ENCODE peak calls at places on chromosomes 3 and 15, in four cellular contexts. One of them, this sample, is unnamed.

GRCh38 chr15:78768531-78769408 is 42.5 kb downstream of the ADAMTS7 start:
- DNase-seq in astrocyte: no peak
- DNase-seq in heart right ventricle: no peak
- DNase-seq in neural progenitor cell: no peak
- DNase-seq in this sample: no peak

GRCh38 chr3:82000773-82001172 is 239.3 kb upstream of the GBE1 start:
- DNase-seq in astrocyte: peak; percentile 13
- DNase-seq in heart right ventricle: no peak
- DNase-seq in neural progenitor cell: no peak
- DNase-seq in this sample: no peak

GRCh38 chr3:140571836-140572235 is 106.0 kb upstream of the TRIM42 start:
- DNase-seq in neural progenitor cell: no peak
- DNase-seq in heart right ventricle: no peak
- DNase-seq in astrocyte: no peak
- DNase-seq in this sample: no peak

GRCh38 chr3:183980408-183980807 is 37.3 kb downstream of the ABCC5 start:
- DNase-seq in heart right ventricle: no peak
- DNase-seq in astrocyte: no peak
- DNase-seq in neural progenitor cell: no peak
- DNase-seq in this sample: no peak

GRCh38 chr15:66292261-66293084 is 895 bp upstream of the DIS3L start:
- DNase-seq in heart right ventricle: no peak
- DNase-seq in astrocyte: no peak
- DNase-seq in neural progenitor cell: no peak
- DNase-seq in this sample: no peak

GRCh38 chr3:128089135-128089534 is 34.5 kb downstream of the RUVBL1 start:
- DNase-seq in astrocyte: no peak
- DNase-seq in heart right ventricle: no peak
- DNase-seq in neural progenitor cell: no peak
- DNase-seq in this sample: no peak

GRCh38 chr3:127033171-127033570 is 50.3 kb downstream of the PLXNA1 start:
- DNase-seq in astrocyte: no peak
- DNase-seq in neural progenitor cell: no peak
- DNase-seq in heart right ventricle: no peak
- DNase-seq in this sample: no peak

GRCh38 chr15:59456114-59456513 is 18.1 kb downstream of the FAM81A start:
- DNase-seq in heart right ventricle: no peak
- DNase-seq in astrocyte: no peak
- DNase-seq in neural progenitor cell: no peak
- DNase-seq in this sample: no peak

GRCh38 chr3:159858650-159859049 is 130.0 kb upstream of the IL12A start:
- DNase-seq in heart right ventricle: no peak
- DNase-seq in neural progenitor cell: no peak
- DNase-seq in astrocyte: no peak
- DNase-seq in this sample: no peak

GRCh38 chr3:100548053-100548452 is 55.6 kb downstream of the TMEM45A start:
- DNase-seq in astrocyte: no peak
- DNase-seq in neural progenitor cell: no peak
- DNase-seq in heart right ventricle: no peak
- DNase-seq in this sample: no peak

GRCh38 chr15:83708328-83708727 is 54.4 kb downstream of the ADAMTSL3 start:
- DNase-seq in neural progenitor cell: no peak
- DNase-seq in heart right ventricle: no peak
- DNase-seq in astrocyte: no peak
- DNase-seq in this sample: no peak

GRCh38 chr3:158731938-158732855 is at the start of gene RARRES1:
- DNase-seq in astrocyte: no peak
- DNase-seq in neural progenitor cell: peak; percentile 81
- DNase-seq in heart right ventricle: peak; percentile 55
- DNase-seq in this sample: no peak

GRCh38 chr3:69446402-69447072 is 60.6 kb upstream of the FRMD4B start:
- DNase-seq in astrocyte: no peak
- DNase-seq in heart right ventricle: no peak
- DNase-seq in neural progenitor cell: no peak
- DNase-seq in this sample: no peak

GRCh38 chr3:69452295-69452694 is 66.4 kb upstream of the FRMD4B start:
- DNase-seq in heart right ventricle: no peak
- DNase-seq in neural progenitor cell: no peak
- DNase-seq in astrocyte: no peak
- DNase-seq in this sample: no peak

GRCh38 chr3:69454204-69454787 is 68.4 kb upstream of the FRMD4B start:
- DNase-seq in astrocyte: no peak
- DNase-seq in heart right ventricle: no peak
- DNase-seq in neural progenitor cell: no peak
- DNase-seq in this sample: no peak

DNA sequence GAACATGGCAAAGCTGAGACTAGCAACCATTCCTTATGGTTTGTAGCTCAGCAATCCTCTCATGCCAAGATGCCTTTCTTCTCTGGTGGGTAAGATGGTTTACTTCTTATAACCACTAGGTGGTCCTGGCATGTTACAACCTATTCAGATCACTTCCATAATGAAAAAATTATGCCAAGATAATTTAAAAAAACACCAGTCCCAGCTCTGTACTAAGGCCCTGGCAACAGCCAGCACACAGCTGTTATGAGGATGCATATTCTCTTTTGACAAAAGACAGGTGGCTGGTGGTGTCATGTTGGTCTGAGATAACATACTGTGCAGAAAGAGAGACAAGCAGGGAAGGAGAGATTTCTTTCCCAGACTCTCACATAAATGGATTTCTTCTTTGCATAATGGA is 65.7 kb upstream of the FRMD4B start:
- DNase-seq in astrocyte: no peak
- DNase-seq in heart right ventricle: no peak
- DNase-seq in neural progenitor cell: no peak
- DNase-seq in this sample: no peak
- TF ChIP-seq CTCF in astrocyte: peak; percentile 12
- TF ChIP-seq CTCF in heart right ventricle: no peak
- TF ChIP-seq CTCF in neural progenitor cell: peak; percentile 38
- TF ChIP-seq CTCF in this sample: peak; percentile 12

DNA sequence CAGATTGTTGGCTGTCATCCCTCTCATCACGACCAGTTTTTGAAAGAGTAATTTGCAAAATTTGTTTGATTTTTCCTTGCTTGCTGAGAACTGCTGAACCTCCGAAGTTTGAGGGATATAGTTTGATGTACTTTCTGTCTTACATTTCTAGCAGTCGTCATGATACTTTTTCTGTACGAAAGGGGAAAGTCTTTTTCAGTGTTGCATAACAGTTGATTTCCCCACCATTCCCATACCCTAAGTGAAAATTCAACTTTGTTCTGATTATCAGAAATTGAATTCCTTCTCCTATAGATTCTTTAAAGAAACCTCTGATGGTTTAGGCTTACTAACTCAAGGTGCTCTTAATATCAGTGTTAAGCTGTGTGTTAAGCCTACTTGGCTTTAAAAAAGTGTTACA is 1.6 kb downstream of the PDE8A start:
- DNase-seq in heart right ventricle: no peak
- DNase-seq in astrocyte: no peak
- DNase-seq in neural progenitor cell: no peak
- DNase-seq in this sample: no peak
- H3K4me3 ChIP-seq in heart right ventricle: peak overlapping the region; percentile 90
- H3K4me3 ChIP-seq in astrocyte: peak overlapping the region; percentile 77
- H3K4me3 ChIP-seq in neural progenitor cell: no peak overlapping the region
- H3K4me3 ChIP-seq in this sample: no peak overlapping the region

DNA sequence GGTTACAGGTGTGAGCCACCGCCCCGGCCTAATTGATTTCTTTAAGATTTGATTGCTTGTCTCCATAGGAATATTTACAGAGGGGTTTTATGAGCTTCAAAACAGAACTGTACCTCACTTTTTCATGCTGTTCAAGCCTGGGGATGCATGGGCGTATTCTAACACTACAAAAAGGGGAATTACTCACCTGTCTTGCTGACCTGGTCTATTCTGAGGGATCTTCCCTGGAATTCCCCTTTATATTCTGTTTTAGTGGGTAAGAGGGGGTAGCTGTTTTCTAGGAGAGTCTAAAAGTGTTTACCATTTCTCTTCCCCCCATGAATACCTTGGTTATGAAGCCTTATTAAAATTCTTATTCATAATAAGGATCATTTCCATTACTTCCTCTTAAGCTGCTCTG is 48.1 kb downstream of the NME9 start:
- DNase-seq in heart right ventricle: no peak
- DNase-seq in neural progenitor cell: no peak
- DNase-seq in astrocyte: no peak
- DNase-seq in this sample: no peak
- H3K36me3 ChIP-seq in heart right ventricle: no peaks in the 10 kb centered on the region
- H3K36me3 ChIP-seq in neural progenitor cell: no peaks in the 10 kb centered on the region
- H3K36me3 ChIP-seq in astrocyte: no peaks in the 10 kb centered on the region
- H3K36me3 ChIP-seq in this sample: peaks cover 1% of the 10 kb centered on the region

GRCh38 chr15:69226028-69226355 is 65.6 kb downstream of the GLCE start:
- DNase-seq in astrocyte: no peak
- DNase-seq in neural progenitor cell: no peak
- DNase-seq in heart right ventricle: no peak
- DNase-seq in this sample: no peak
- TF ChIP-seq CTCF in astrocyte: no peak
- TF ChIP-seq CTCF in neural progenitor cell: no peak
- TF ChIP-seq CTCF in heart right ventricle: peak; percentile 1
- TF ChIP-seq CTCF in this sample: no peak

DNA sequence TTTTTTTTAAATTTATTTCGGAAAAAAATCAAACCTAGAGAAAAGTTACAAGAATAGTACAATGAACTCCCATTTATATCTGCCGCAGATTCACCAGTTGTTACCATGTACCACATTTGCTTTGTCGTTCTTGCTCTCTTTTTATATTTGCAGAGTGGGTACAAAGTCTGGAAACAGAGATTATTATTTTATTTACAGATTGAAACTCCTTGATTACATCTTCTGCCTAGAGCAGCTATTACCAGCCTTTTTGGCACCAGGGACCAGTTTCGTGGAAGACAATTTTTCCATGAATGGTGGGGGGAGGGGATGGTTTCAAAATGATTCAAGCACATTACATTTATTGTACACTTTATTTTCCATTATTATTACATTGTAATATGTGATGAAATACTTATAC is 8.3 kb downstream of the MEF2A start:
- DNase-seq in astrocyte: no peak
- DNase-seq in heart right ventricle: no peak
- DNase-seq in neural progenitor cell: no peak
- DNase-seq in this sample: no peak
- H3K4me3 ChIP-seq in astrocyte: no peak overlapping the region
- H3K4me3 ChIP-seq in heart right ventricle: no peak overlapping the region
- H3K4me3 ChIP-seq in neural progenitor cell: no peak overlapping the region
- H3K4me3 ChIP-seq in this sample: no peak overlapping the region

GRCh38 chr15:75431682-75432081 is 19.8 kb downstream of the SIN3A start:
- DNase-seq in neural progenitor cell: peak; percentile 13
- DNase-seq in astrocyte: peak; percentile 41
- DNase-seq in heart right ventricle: no peak
- DNase-seq in this sample: no peak
- H3K36me3 ChIP-seq in neural progenitor cell: peaks cover 9% of the 10 kb centered on the region
- H3K36me3 ChIP-seq in astrocyte: peaks cover 11% of the 10 kb centered on the region
- H3K36me3 ChIP-seq in heart right ventricle: no peaks in the 10 kb centered on the region
- H3K36me3 ChIP-seq in this sample: peaks cover 6% of the 10 kb centered on the region

GRCh38 chr3:12561397-12561796 is 4.5 kb downstream of the MKRN2 start:
- DNase-seq in heart right ventricle: no peak
- DNase-seq in astrocyte: no peak
- DNase-seq in neural progenitor cell: no peak
- DNase-seq in this sample: no peak

GRCh38 chr3:12559520-12559919 is 2.6 kb downstream of the MKRN2 start:
- DNase-seq in neural progenitor cell: peak; percentile 23
- DNase-seq in astrocyte: no peak
- DNase-seq in heart right ventricle: no peak
- DNase-seq in this sample: no peak

GRCh38 chr3:12558706-12559105 is 1.8 kb downstream of the MKRN2 start:
- DNase-seq in heart right ventricle: no peak
- DNase-seq in neural progenitor cell: no peak
- DNase-seq in astrocyte: no peak
- DNase-seq in this sample: no peak

GRCh38 chr3:12562451-12562850 is 5.6 kb downstream of the MKRN2 start:
- DNase-seq in astrocyte: no peak
- DNase-seq in neural progenitor cell: no peak
- DNase-seq in heart right ventricle: no peak
- DNase-seq in this sample: no peak

DNA sequence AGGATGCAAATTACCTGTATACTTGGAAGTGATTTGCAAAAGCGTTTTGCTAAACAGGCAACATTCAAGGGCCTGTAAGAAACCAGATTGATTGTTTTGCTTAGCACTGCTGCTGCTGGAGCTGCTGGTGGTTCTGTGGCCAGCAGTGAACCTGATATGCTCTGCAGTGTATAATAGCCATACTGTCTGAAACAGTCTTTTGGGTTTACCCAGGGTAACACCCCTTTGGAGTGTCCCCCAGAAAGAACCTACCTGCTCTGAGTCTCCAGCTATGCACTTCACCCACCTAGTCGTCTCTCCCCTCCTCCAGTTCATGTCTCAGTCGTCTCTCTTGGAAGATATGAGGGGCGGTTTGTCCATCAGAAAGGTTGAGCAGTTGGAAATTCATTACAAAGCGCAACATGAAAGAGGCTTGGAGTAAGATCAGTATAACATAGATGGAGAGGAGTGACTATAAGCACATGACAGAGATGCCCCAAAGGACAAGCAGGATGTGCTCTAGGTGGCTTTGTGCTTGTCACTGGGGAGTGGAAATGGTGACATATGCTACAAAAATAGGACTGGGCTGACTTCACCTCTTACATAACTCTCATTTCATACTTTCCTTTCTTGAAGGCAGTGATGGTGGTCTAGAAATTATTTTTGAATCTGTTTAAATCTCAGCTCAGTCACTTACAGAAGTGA is 3.8 kb downstream of the MKRN2 start:
- DNase-seq in heart right ventricle: no peak
- DNase-seq in neural progenitor cell: no peak
- DNase-seq in astrocyte: no peak
- DNase-seq in this sample: no peak
- TF ChIP-seq CTCF in heart right ventricle: no peak
- TF ChIP-seq CTCF in neural progenitor cell: no peak
- TF ChIP-seq CTCF in astrocyte: no peak
- TF ChIP-seq CTCF in this sample: no peak

GRCh38 chr3:77869423-77869822 is 829.5 kb downstream of the ROBO2 start:
- DNase-seq in neural progenitor cell: no peak
- DNase-seq in astrocyte: no peak
- DNase-seq in heart right ventricle: no peak
- DNase-seq in this sample: no peak
- H3K4me3 ChIP-seq in neural progenitor cell: no peak overlapping the region
- H3K4me3 ChIP-seq in astrocyte: no peak overlapping the region
- H3K4me3 ChIP-seq in heart right ventricle: no peak overlapping the region
- H3K4me3 ChIP-seq in this sample: no peak overlapping the region

DNA sequence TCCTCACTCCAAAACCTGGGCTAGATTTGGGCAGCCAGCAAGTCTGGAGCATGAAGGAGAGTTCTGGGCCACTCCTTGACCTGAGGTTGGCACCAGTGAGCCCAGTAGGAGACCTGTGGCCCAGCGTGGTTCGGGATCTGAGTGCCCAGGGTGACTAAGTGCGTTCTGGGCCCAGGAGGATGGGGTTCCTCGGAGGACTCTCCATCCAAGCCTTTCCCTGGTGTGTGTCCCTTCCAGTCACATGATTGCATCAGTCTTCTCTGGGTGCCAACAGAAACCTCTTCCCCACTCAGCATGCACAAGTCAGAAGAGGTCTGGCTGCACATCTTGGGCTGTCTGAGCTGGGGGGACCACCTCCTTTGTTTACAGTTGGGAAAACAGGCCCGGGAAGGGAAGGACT is 14.9 kb downstream of the TMEM43 start:
- DNase-seq in astrocyte: no peak
- DNase-seq in neural progenitor cell: no peak
- DNase-seq in heart right ventricle: no peak
- DNase-seq in this sample: no peak
- H3K36me3 ChIP-seq in astrocyte: peaks cover 30% of the 10 kb centered on the region
- H3K36me3 ChIP-seq in neural progenitor cell: no peaks in the 10 kb centered on the region
- H3K36me3 ChIP-seq in heart right ventricle: no peaks in the 10 kb centered on the region
- H3K36me3 ChIP-seq in this sample: peaks cover 27% of the 10 kb centered on the region